ENCODE peak calls at places on chromosome 20, in nine cellular contexts. Z is PC-9; F is uterus; H is adrenal gland; I is endothelial cell of umbilical vein; G is right cardiac atrium; T is thoracic aorta; E is tibial artery; W is CD8-positive, alpha-beta T cell. M is an unnamed sample.

GRCh38 chr20:8242827-8243764 is 111.0 kb downstream of the PLCB1 start:
- DNase-seq in Z (no peak), F (no peak), H (no peak), I (no peak), G (no peak), T (no peak), E (no peak), W (no peak), M (no peak)

GRCh38 chr20:32877507-32877906 is 18.8 kb downstream of the EFCAB8 start:
- DNase-seq in Z (no peak), F (no peak), H (no peak), I (peak; percentile 59), G (no peak), T (no peak), E (no peak), W (no peak), M (no peak)

GRCh38 chr20:61643631-61644386 is 391.7 kb downstream of the CDH4 start:
- DNase-seq in Z (no peak), F (no peak), H (no peak), I (no peak), G (peak; percentile 89), T (no peak), E (no peak), W (no peak), M (no peak)

GRCh38 chr20:33663161-33664084 is 1.3 kb downstream of the C20orf144 start:
- DNase-seq in Z (peak; percentile 80), F (peak; percentile 70), H (peak; percentile 83), I (peak; percentile 43), G (peak; percentile 96), T (no peak), E (peak; percentile 89), W (peak; percentile 79), M (peak; percentile 92)

GRCh38 chr20:63946986-63947637 is 9.1 kb downstream of the UCKL1 start:
- DNase-seq in Z (no peak), F (no peak), H (peak; percentile 69), I (no peak), G (peak; percentile 80), T (no peak), E (no peak), W (no peak), M (peak; percentile 39)

GRCh38 chr20:19114410-19114809 is 98.0 kb upstream of the SLC24A3 start:
- DNase-seq in Z (no peak), F (no peak), H (no peak), I (no peak), G (no peak), T (no peak), E (no peak), W (no peak), M (no peak)

GRCh38 chr20:607476-607875 is 2.6 kb downstream of the TCF15 start:
- DNase-seq in Z (no peak), F (no peak), H (no peak), I (no peak), G (no peak), T (no peak), E (no peak), W (no peak), M (no peak)

GRCh38 chr20:38308047-38308438 is 4.1 kb downstream of the BPI start:
- DNase-seq in Z (no peak), F (no peak), H (no peak), I (no peak), G (no peak), T (no peak), E (no peak), W (no peak), M (no peak)

GRCh38 chr20:59825944-59826759 is 107.3 kb downstream of the SYCP2 start:
- DNase-seq in Z (peak; percentile 87), F (no peak), H (no peak), I (no peak), G (peak; percentile 66), T (no peak), E (peak; percentile 51), W (no peak), M (no peak)

GRCh38 chr20:10848810-10849370 is 175.1 kb upstream of the JAG1 start:
- DNase-seq in Z (peak; percentile 49), F (peak; percentile 28), H (no peak), I (peak; percentile 62), G (peak; percentile 61), T (no peak), E (no peak), W (no peak), M (no peak)

GRCh38 chr20:16929756-16930155 is 181.6 kb downstream of the OTOR start:
- DNase-seq in Z (no peak), F (no peak), H (peak; percentile 39), I (no peak), G (no peak), T (no peak), E (no peak), W (no peak), M (no peak)

GRCh38 chr20:1369970-1370369 is 22.9 kb downstream of the FKBP1A start:
- DNase-seq in Z (no peak), F (no peak), H (no peak), I (no peak), G (no peak), T (no peak), E (no peak), W (no peak), M (no peak)

GRCh38 chr20:18466574-18466893 is 296 bp downstream of the DZANK1 start:
- DNase-seq in Z (no peak), F (no peak), H (no peak), I (no peak), G (no peak), T (no peak), E (no peak), W (no peak), M (no peak)

GRCh38 chr20:43999848-44000247 is 85.2 kb downstream of the TOX2 start:
- DNase-seq in Z (no peak), F (no peak), H (no peak), I (no peak), G (no peak), T (no peak), E (no peak), W (no peak), M (no peak)

GRCh38 chr20:43995645-43996044 is 81.0 kb downstream of the TOX2 start:
- DNase-seq in Z (no peak), F (no peak), H (no peak), I (no peak), G (no peak), T (no peak), E (no peak), W (no peak), M (no peak)

GRCh38 chr20:43993552-43993951 is 78.9 kb downstream of the TOX2 start:
- DNase-seq in Z (no peak), F (no peak), H (no peak), I (no peak), G (no peak), T (no peak), E (no peak), W (no peak), M (no peak)

GRCh38 chr20:43994486-43995100 is 79.9 kb downstream of the TOX2 start:
- DNase-seq in Z (no peak), F (no peak), H (no peak), I (no peak), G (peak; percentile 73), T (no peak), E (no peak), W (no peak), M (no peak)

DNA sequence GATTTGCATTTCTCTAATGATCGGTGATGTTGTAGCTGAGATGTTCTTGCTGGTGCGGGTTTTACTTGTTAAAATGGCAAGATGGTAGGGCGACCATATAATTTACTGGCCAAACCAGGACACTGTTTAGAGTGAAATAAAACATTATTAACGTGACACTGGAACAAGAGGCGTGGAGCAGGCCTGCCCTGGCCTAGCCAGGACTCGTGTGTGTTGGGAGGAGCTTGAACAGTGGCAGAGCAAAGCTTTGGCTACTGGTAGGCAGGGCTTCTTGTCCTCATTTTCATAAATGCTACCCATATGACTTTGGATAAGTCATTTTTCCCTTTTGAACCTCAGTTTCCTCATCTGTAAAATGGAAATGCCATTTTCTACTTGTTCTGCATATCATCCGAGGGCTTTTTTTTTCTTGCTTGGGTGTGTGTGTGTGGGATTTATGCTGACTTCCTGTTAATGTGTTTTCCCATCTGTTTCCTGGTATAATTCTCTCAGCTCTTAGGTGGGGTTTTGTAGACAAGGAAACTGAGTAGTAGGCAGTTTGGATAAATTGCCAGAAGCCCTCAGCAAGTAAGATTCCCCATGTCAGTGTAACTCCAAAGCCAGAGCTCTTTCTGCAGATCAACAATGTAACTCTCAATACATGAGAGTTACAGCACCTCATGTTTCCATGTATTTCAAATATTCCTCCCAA is 81.7 kb downstream of the TOX2 start:
- DNase-seq in Z (no peak), F (no peak), H (no peak), I (peak; percentile 62), G (no peak), T (no peak), E (no peak), W (no peak), M (no peak)
- H3K4me1 ChIP-seq in Z (no peaks in the 10 kb centered on the region), F (no peaks in the 10 kb centered on the region), H (no peaks in the 10 kb centered on the region), I (no peaks in the 10 kb centered on the region), G (no peaks in the 10 kb centered on the region), T (no peaks in the 10 kb centered on the region), E (no peaks in the 10 kb centered on the region), W (no peaks in the 10 kb centered on the region), M (no peaks in the 10 kb centered on the region)

DNA sequence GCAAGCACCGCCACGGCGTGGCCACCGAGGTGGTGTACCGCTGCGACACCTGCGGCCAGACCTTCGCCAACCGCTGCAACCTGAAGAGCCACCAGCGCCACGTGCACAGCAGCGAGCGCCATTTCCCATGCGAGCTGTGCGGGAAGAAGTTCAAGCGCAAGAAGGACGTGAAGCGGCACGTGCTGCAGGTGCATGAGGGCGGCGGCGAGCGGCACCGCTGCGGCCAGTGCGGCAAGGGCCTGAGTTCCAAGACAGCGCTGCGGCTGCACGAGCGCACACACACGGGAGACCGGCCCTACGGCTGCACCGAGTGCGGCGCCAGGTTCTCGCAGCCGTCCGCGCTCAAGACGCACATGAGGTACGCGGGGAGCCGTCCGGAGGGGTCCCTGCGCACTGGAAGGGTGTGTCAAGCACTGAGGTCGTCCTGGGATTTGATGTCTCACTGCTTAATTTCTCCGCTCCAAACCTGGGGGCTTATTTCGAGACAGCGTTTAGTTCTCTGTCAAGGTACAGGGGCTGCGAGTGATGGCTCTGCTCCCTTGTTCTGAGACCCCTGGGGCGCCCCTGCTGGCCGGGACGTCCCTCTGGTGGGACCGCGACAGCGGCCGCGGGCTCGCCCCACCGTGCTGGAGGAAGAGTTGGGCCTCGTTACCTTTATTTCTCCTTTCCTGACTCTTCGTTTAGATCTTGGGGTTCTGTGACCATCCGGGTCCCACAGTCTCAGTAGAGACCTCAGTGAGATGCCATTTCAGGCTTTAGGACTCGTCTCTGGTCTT is 3.6 kb downstream of the GZF1 start:
- DNase-seq in Z (no peak), F (no peak), H (no peak), I (no peak), G (peak; percentile 67), T (no peak), E (no peak), W (no peak), M (no peak)
- H3K4me1 ChIP-seq in Z (peaks cover 29% of the 10 kb centered on the region), F (peaks cover 13% of the 10 kb centered on the region), H (peaks cover 68% of the 10 kb centered on the region), I (peaks cover 39% of the 10 kb centered on the region), G (peaks cover 2% of the 10 kb centered on the region), T (peaks cover 15% of the 10 kb centered on the region), E (no peaks in the 10 kb centered on the region), W (peaks cover 30% of the 10 kb centered on the region), M (peaks cover 55% of the 10 kb centered on the region)

GRCh38 chr20:5590899-5591298 is 159.3 kb upstream of the SHLD1 start:
- DNase-seq in Z (no peak), F (no peak), H (no peak), I (no peak), G (no peak), T (no peak), E (no peak), W (no peak), M (no peak)
- H3K4me1 ChIP-seq in Z (no peaks in the 10 kb centered on the region), F (no peaks in the 10 kb centered on the region), H (peaks cover 31% of the 10 kb centered on the region), I (no peaks in the 10 kb centered on the region), G (no peaks in the 10 kb centered on the region), T (no peaks in the 10 kb centered on the region), E (no peaks in the 10 kb centered on the region), W (peaks cover 27% of the 10 kb centered on the region), M (no peaks in the 10 kb centered on the region)

GRCh38 chr20:44965651-44966029 is 672 bp upstream of the STK4 start:
- DNase-seq in Z (no peak), F (no peak), H (no peak), I (no peak), G (no peak), T (no peak), E (no peak), W (no peak), M (no peak)
- H3K4me1 ChIP-seq in Z (peaks cover 49% of the 10 kb centered on the region), F (no peaks in the 10 kb centered on the region), H (peaks cover 30% of the 10 kb centered on the region), I (peaks cover 46% of the 10 kb centered on the region), G (peaks cover 2% of the 10 kb centered on the region), T (peaks cover 3% of the 10 kb centered on the region), E (no peaks in the 10 kb centered on the region), W (peaks cover 28% of the 10 kb centered on the region), M (peaks cover 12% of the 10 kb centered on the region)

M was measured in psoas muscle.